ENCODE peak calls at places on chromosomes 5 and 9, in six cellular contexts. Q, C, Y, L, D and S are unnamed samples.
A peak's percentile ranks its signal among the peaks of the same experiment; 100 is the strongest.

GRCh38 chr5:39009981-39010380 is 64.2 kb downstream of the RICTOR start:
- DNase-seq in L (no peak), D (no peak), Y (no peak), C (no peak), Q (no peak), S (no peak)

GRCh38 chr9:101372327-101373118 is 12.3 kb downstream of the BAAT start:
- DNase-seq in Q (no peak), Y (no peak), D (no peak), L (no peak), C (no peak), S (no peak)

GRCh38 chr9:86545085-86545484 is 190.9 kb upstream of the TUT7 start:
- DNase-seq in C (peak; percentile 45), L (no peak), Y (no peak), Q (no peak), D (no peak), S (no peak)

GRCh38 chr9:125649826-125650225 is 57.2 kb downstream of the MAPKAP1 start:
- DNase-seq in Y (no peak), L (no peak), D (no peak), Q (no peak), C (no peak), S (no peak)

GRCh38 chr9:21550392-21550791 is 68.3 kb upstream of the IFNE start:
- DNase-seq in C (no peak), D (no peak), Q (no peak), L (no peak), Y (no peak), S (no peak)

GRCh38 chr5:136802382-136802781 is 437.0 kb upstream of the TRPC7 start:
- DNase-seq in D (no peak), C (peak; percentile 32), Q (no peak), L (peak; percentile 29), Y (peak; percentile 56), S (peak; percentile 41)

GRCh38 chr5:115069087-115069968 is 100.4 kb downstream of the TRIM36 start:
- DNase-seq in Q (peak; percentile 12), L (peak; percentile 49), C (peak; percentile 62), Y (peak; percentile 61), D (peak; percentile 1), S (peak; percentile 81)

GRCh38 chr9:124708633-124709032 is 62.5 kb downstream of the NR6A1 start:
- DNase-seq in C (peak; percentile 19), Q (no peak), L (no peak), Y (no peak), D (no peak), S (no peak)

GRCh38 chr5:179824745-179825112 is 4.0 kb downstream of the SQSTM1 start:
- DNase-seq in L (no peak), D (no peak), Q (no peak), Y (no peak), C (no peak), S (no peak)

GRCh38 chr5:99104538-99105132 is 175.8 kb upstream of the CHD1 start:
- DNase-seq in Q (no peak), C (peak; percentile 52), D (no peak), Y (peak; percentile 57), L (peak; percentile 38), S (peak; percentile 76)

GRCh38 chr9:133396952-133397351 is 20.8 kb downstream of the STKLD1 start:
- DNase-seq in Y (peak; percentile 21), D (no peak), L (peak; percentile 13), Q (no peak), C (peak; percentile 51), S (peak; percentile 86)

GRCh38 chr5:7881816-7882215 is 12.9 kb downstream of the MTRR start:
- DNase-seq in L (no peak), D (peak; percentile 13), Q (no peak), C (no peak), Y (no peak), S (no peak)

GRCh38 chr9:93216072-93216364 is 32.1 kb downstream of the WNK2 start:
- DNase-seq in D (no peak), Y (no peak), Q (no peak), C (no peak), L (no peak), S (no peak)

GRCh38 chr9:12094051-12094450 is 599.1 kb upstream of the TYRP1 start:
- DNase-seq in D (no peak), Q (no peak), C (no peak), L (no peak), Y (no peak), S (no peak)

GRCh38 chr9:121780641-121781040 is 129.2 kb downstream of the DAB2IP start:
- DNase-seq in D (no peak), Y (no peak), C (no peak), Q (no peak), L (no peak), S (no peak)

GRCh38 chr9:14870086-14870485 is 40.1 kb downstream of the FREM1 start:
- DNase-seq in L (no peak), C (no peak), Q (no peak), Y (no peak), D (no peak), S (no peak)

GRCh38 chr9:38259519-38260218 is 132.8 kb upstream of the ALDH1B1 start:
- DNase-seq in D (no peak), C (no peak), Q (no peak), L (no peak), Y (no peak), S (no peak)

GRCh38 chr5:179192185-179192890 is 132.2 kb downstream of the ZNF354C start:
- DNase-seq in C (no peak), Q (no peak), L (no peak), Y (no peak), D (no peak), S (no peak)

GRCh38 chr5:74765201-74765600 is 1.7 kb downstream of the GFM2 start:
- DNase-seq in Y (peak; percentile 22), D (no peak), Q (no peak), L (no peak), C (no peak), S (peak; percentile 32)

GRCh38 chr5:149268928-149269557 is 2.6 kb upstream of the AFAP1L1 start:
- DNase-seq in C (peak; percentile 72), Q (peak; percentile 59), D (no peak), L (peak; percentile 68), Y (peak; percentile 77), S (peak; percentile 82)

GRCh38 chr9:22447607-22448305 is 1.1 kb downstream of the DMRTA1 start:
- DNase-seq in L (peak; percentile 49), C (no peak), Y (no peak), Q (no peak), D (no peak), S (peak; percentile 31)

GRCh38 chr5:131607903-131608540 is 27.0 kb downstream of the RAPGEF6 start:
- DNase-seq in C (no peak), Y (peak; percentile 57), Q (no peak), L (no peak), D (no peak), S (no peak)